ENCODE peak calls at places on chromosomes 2 and 18, in six cellular contexts. One of them, this sample, is unnamed.

GRCh38 chr18:51867767-51868166 is 472.2 kb upstream of the DCC start:
- DNase-seq in WTC11: no peak
- DNase-seq in pancreas: no peak
- DNase-seq in AG09319: no peak
- DNase-seq in H1: no peak
- DNase-seq in fibroblast of the aortic adventitia: peak; percentile 30
- DNase-seq in this sample: peak; percentile 4

GRCh38 chr2:105150231-105150630 is 91.3 kb upstream of the GPR45 start:
- DNase-seq in AG09319: no peak
- DNase-seq in pancreas: no peak
- DNase-seq in WTC11: no peak
- DNase-seq in fibroblast of the aortic adventitia: no peak
- DNase-seq in H1: no peak
- DNase-seq in this sample: no peak

GRCh38 chr2:223585691-223586090 is 16.5 kb downstream of the SCG2 start:
- DNase-seq in pancreas: no peak
- DNase-seq in H1: no peak
- DNase-seq in fibroblast of the aortic adventitia: peak; percentile 36
- DNase-seq in AG09319: no peak
- DNase-seq in WTC11: no peak
- DNase-seq in this sample: peak; percentile 55

GRCh38 chr18:48889115-48889941 is 61.4 kb downstream of the SMAD7 start:
- DNase-seq in WTC11: peak; percentile 73
- DNase-seq in AG09319: no peak
- DNase-seq in H1: peak; percentile 78
- DNase-seq in fibroblast of the aortic adventitia: peak; percentile 50
- DNase-seq in pancreas: peak; percentile 31
- DNase-seq in this sample: no peak

GRCh38 chr18:76475450-76476203 is 19.4 kb downstream of the ZNF516 start:
- DNase-seq in AG09319: no peak
- DNase-seq in WTC11: no peak
- DNase-seq in H1: no peak
- DNase-seq in fibroblast of the aortic adventitia: no peak
- DNase-seq in pancreas: no peak
- DNase-seq in this sample: no peak

GRCh38 chr2:9592699-9593098 is 37.1 kb upstream of the ADAM17 start:
- DNase-seq in WTC11: no peak
- DNase-seq in H1: no peak
- DNase-seq in AG09319: no peak
- DNase-seq in fibroblast of the aortic adventitia: no peak
- DNase-seq in pancreas: no peak
- DNase-seq in this sample: no peak

GRCh38 chr2:43269706-43270105 is 43.3 kb upstream of the ZFP36L2 start:
- DNase-seq in pancreas: no peak
- DNase-seq in H1: no peak
- DNase-seq in AG09319: peak; percentile 35
- DNase-seq in fibroblast of the aortic adventitia: peak; percentile 82
- DNase-seq in WTC11: no peak
- DNase-seq in this sample: peak; percentile 92

GRCh38 chr2:234521536-234521935 is 24.7 kb upstream of the ARL4C start:
- DNase-seq in AG09319: no peak
- DNase-seq in fibroblast of the aortic adventitia: no peak
- DNase-seq in H1: no peak
- DNase-seq in pancreas: no peak
- DNase-seq in WTC11: no peak
- DNase-seq in this sample: no peak

GRCh38 chr2:65128297-65129190 is 1.4 kb downstream of the RAB1A start:
- DNase-seq in H1: no peak
- DNase-seq in pancreas: peak; percentile 74
- DNase-seq in WTC11: no peak
- DNase-seq in fibroblast of the aortic adventitia: peak; percentile 63
- DNase-seq in AG09319: no peak
- DNase-seq in this sample: peak; percentile 23

GRCh38 chr2:128284037-128284441 is 34.6 kb downstream of the HS6ST1 start:
- DNase-seq in H1: no peak
- DNase-seq in WTC11: no peak
- DNase-seq in pancreas: no peak
- DNase-seq in AG09319: no peak
- DNase-seq in fibroblast of the aortic adventitia: no peak
- DNase-seq in this sample: no peak

GRCh38 chr2:52220393-52220792 is 1188.5 kb upstream of the NRXN1 start:
- DNase-seq in pancreas: no peak
- DNase-seq in fibroblast of the aortic adventitia: no peak
- DNase-seq in WTC11: no peak
- DNase-seq in H1: no peak
- DNase-seq in AG09319: no peak
- DNase-seq in this sample: peak; percentile 4

GRCh38 chr18:49476664-49477411 is 10.2 kb downstream of the C18orf32 start:
- DNase-seq in H1: no peak
- DNase-seq in WTC11: no peak
- DNase-seq in AG09319: peak; percentile 67
- DNase-seq in pancreas: no peak
- DNase-seq in fibroblast of the aortic adventitia: peak; percentile 88
- DNase-seq in this sample: peak; percentile 86

GRCh38 chr18:34867520-34867919 is 157.4 kb downstream of the DTNA start:
- DNase-seq in WTC11: peak; percentile 61
- DNase-seq in pancreas: no peak
- DNase-seq in AG09319: no peak
- DNase-seq in H1: peak; percentile 63
- DNase-seq in fibroblast of the aortic adventitia: peak; percentile 32
- DNase-seq in this sample: no peak

GRCh38 chr2:58428553-58429284 is 187.6 kb upstream of the FANCL start:
- DNase-seq in fibroblast of the aortic adventitia: no peak
- DNase-seq in WTC11: peak; percentile 75
- DNase-seq in AG09319: no peak
- DNase-seq in H1: peak; percentile 82
- DNase-seq in pancreas: no peak
- DNase-seq in this sample: peak; percentile 8

GRCh38 chr2:16640867-16641266 is 24.8 kb downstream of the CYRIA start:
- DNase-seq in WTC11: no peak
- DNase-seq in AG09319: no peak
- DNase-seq in pancreas: no peak
- DNase-seq in H1: no peak
- DNase-seq in fibroblast of the aortic adventitia: no peak
- DNase-seq in this sample: no peak

GRCh38 chr2:12176621-12177020 is 430.2 kb downstream of the LPIN1 start:
- DNase-seq in H1: no peak
- DNase-seq in WTC11: no peak
- DNase-seq in AG09319: no peak
- DNase-seq in pancreas: no peak
- DNase-seq in fibroblast of the aortic adventitia: no peak
- DNase-seq in this sample: no peak

GRCh38 chr2:169397697-169398096 is 35.4 kb upstream of the LRP2 start:
- DNase-seq in WTC11: no peak
- DNase-seq in AG09319: no peak
- DNase-seq in fibroblast of the aortic adventitia: peak; percentile 1
- DNase-seq in pancreas: no peak
- DNase-seq in H1: no peak
- DNase-seq in this sample: no peak

GRCh38 chr2:25700221-25700660 is 26.9 kb upstream of the DTNB start:
- DNase-seq in fibroblast of the aortic adventitia: peak; percentile 51
- DNase-seq in pancreas: no peak
- DNase-seq in WTC11: no peak
- DNase-seq in AG09319: no peak
- DNase-seq in H1: no peak
- DNase-seq in this sample: peak; percentile 42

GRCh38 chr18:34354351-34354750 is 129.6 kb upstream of the NOL4 start:
- DNase-seq in fibroblast of the aortic adventitia: no peak
- DNase-seq in WTC11: no peak
- DNase-seq in pancreas: no peak
- DNase-seq in AG09319: no peak
- DNase-seq in H1: no peak
- DNase-seq in this sample: no peak

GRCh38 chr18:79404567-79404910 is 8.8 kb downstream of the NFATC1 start:
- DNase-seq in AG09319: no peak
- DNase-seq in pancreas: no peak
- DNase-seq in fibroblast of the aortic adventitia: no peak
- DNase-seq in WTC11: no peak
- DNase-seq in H1: no peak
- DNase-seq in this sample: no peak

GRCh38 chr2:106521016-106521415 is 33.9 kb downstream of the CD8B2 start:
- DNase-seq in AG09319: no peak
- DNase-seq in pancreas: no peak
- DNase-seq in fibroblast of the aortic adventitia: no peak
- DNase-seq in H1: no peak
- DNase-seq in WTC11: no peak
- DNase-seq in this sample: no peak

GRCh38 chr2:65403529-65403915 is 28.9 kb downstream of the SPRED2 start:
- DNase-seq in H1: no peak
- DNase-seq in pancreas: no peak
- DNase-seq in fibroblast of the aortic adventitia: no peak
- DNase-seq in AG09319: no peak
- DNase-seq in WTC11: no peak
- DNase-seq in this sample: no peak

GRCh38 chr2:241944821-241945220 is 75.3 kb downstream of the RTP5 start:
- DNase-seq in H1: no peak
- DNase-seq in pancreas: no peak
- DNase-seq in AG09319: no peak
- DNase-seq in fibroblast of the aortic adventitia: no peak
- DNase-seq in WTC11: no peak
- DNase-seq in this sample: no peak

GRCh38 chr2:206518997-206519396 is 75.7 kb downstream of the ADAM23 start:
- DNase-seq in fibroblast of the aortic adventitia: no peak
- DNase-seq in WTC11: no peak
- DNase-seq in AG09319: no peak
- DNase-seq in pancreas: no peak
- DNase-seq in H1: no peak
- DNase-seq in this sample: no peak

GRCh38 chr2:206520450-206520849 is 77.1 kb downstream of the ADAM23 start:
- DNase-seq in pancreas: no peak
- DNase-seq in WTC11: no peak
- DNase-seq in H1: no peak
- DNase-seq in AG09319: no peak
- DNase-seq in fibroblast of the aortic adventitia: no peak
- DNase-seq in this sample: no peak

GRCh38 chr2:206511283-206511682 is 68.0 kb downstream of the ADAM23 start:
- DNase-seq in fibroblast of the aortic adventitia: no peak
- DNase-seq in AG09319: no peak
- DNase-seq in pancreas: no peak
- DNase-seq in WTC11: no peak
- DNase-seq in H1: no peak
- DNase-seq in this sample: no peak

GRCh38 chr2:206512999-206513398 is 69.7 kb downstream of the ADAM23 start:
- DNase-seq in AG09319: no peak
- DNase-seq in WTC11: no peak
- DNase-seq in H1: no peak
- DNase-seq in pancreas: no peak
- DNase-seq in fibroblast of the aortic adventitia: no peak
- DNase-seq in this sample: no peak

GRCh38 chr2:206515580-206515979 is 72.2 kb downstream of the ADAM23 start:
- DNase-seq in WTC11: no peak
- DNase-seq in AG09319: no peak
- DNase-seq in fibroblast of the aortic adventitia: no peak
- DNase-seq in pancreas: no peak
- DNase-seq in H1: no peak
- DNase-seq in this sample: no peak
- TF ChIP-seq CTCF in WTC11: no peak
- TF ChIP-seq CTCF in AG09319: no peak
- TF ChIP-seq CTCF in fibroblast of the aortic adventitia: no peak
- TF ChIP-seq CTCF in pancreas: no peak
- TF ChIP-seq CTCF in H1: no peak
- TF ChIP-seq CTCF in this sample: no peak

DNA sequence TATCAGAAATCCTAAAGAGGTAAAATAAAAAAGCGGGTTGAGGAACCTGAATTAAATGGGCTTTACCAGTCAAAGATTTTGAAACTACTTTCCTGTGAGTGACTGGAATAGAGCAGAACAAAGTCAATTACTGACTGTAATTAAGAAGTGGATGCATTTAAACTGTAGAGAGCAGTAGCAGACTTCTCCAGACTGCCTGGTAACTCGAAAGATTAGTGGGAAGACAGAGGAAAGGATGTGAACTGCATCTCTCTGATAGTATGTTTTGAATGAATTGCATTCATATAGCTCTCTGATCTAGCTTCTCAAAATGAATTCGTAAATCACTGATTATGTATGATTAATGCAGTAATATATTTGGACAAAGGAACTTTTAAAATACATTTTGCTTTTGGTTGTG is 303.9 kb downstream of the ARHGAP15 start:
- DNase-seq in pancreas: no peak
- DNase-seq in WTC11: no peak
- DNase-seq in fibroblast of the aortic adventitia: peak; percentile 17
- DNase-seq in AG09319: no peak
- DNase-seq in H1: no peak
- DNase-seq in this sample: no peak
- TF ChIP-seq CTCF in pancreas: no peak
- TF ChIP-seq CTCF in WTC11: no peak
- TF ChIP-seq CTCF in fibroblast of the aortic adventitia: peak; percentile 21
- TF ChIP-seq CTCF in AG09319: no peak
- TF ChIP-seq CTCF in H1: no peak
- TF ChIP-seq CTCF in this sample: no peak

DNA sequence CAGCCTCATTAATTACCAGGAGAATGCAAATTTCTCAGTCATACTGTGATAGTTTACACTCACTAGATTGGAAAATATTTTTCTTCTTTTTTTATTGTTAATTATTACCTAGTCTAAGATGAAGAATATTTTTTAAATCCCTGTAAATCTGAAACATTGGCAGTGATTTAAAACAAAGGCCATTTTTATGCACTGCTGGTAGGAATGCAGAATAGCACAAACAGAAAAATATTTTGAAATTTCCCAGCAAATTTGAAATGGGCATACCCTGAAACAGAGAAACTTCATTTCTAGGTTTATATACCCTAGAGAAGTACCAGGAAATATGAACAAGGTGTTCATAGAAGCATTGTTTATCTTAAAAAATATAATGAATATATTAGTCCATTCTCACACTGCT is 31.0 kb downstream of the DYNAP start:
- DNase-seq in AG09319: no peak
- DNase-seq in pancreas: no peak
- DNase-seq in H1: no peak
- DNase-seq in WTC11: no peak
- DNase-seq in fibroblast of the aortic adventitia: no peak
- DNase-seq in this sample: no peak
- TF ChIP-seq CTCF in AG09319: peak; percentile 3
- TF ChIP-seq CTCF in pancreas: no peak
- TF ChIP-seq CTCF in H1: no peak
- TF ChIP-seq CTCF in WTC11: no peak
- TF ChIP-seq CTCF in fibroblast of the aortic adventitia: peak; percentile 36
- TF ChIP-seq CTCF in this sample: peak; percentile 12

GRCh38 chr2:175002547-175003274 is 2.5 kb downstream of the CHN1 start:
- DNase-seq in pancreas: no peak
- DNase-seq in AG09319: no peak
- DNase-seq in fibroblast of the aortic adventitia: no peak
- DNase-seq in WTC11: no peak
- DNase-seq in H1: no peak
- DNase-seq in this sample: no peak

GRCh38 chr2:175003875-175004729 is 1.1 kb downstream of the CHN1 start:
- DNase-seq in H1: peak; percentile 67
- DNase-seq in WTC11: peak; percentile 34
- DNase-seq in pancreas: no peak
- DNase-seq in fibroblast of the aortic adventitia: peak; percentile 12
- DNase-seq in AG09319: no peak
- DNase-seq in this sample: peak; percentile 24

GRCh38 chr2:175004730-175004979 is 526 bp downstream of the CHN1 start:
- DNase-seq in fibroblast of the aortic adventitia: no peak
- DNase-seq in pancreas: no peak
- DNase-seq in AG09319: no peak
- DNase-seq in H1: no peak
- DNase-seq in WTC11: no peak
- DNase-seq in this sample: no peak

GRCh38 chr2:175007510-175007909 is 2.3 kb upstream of the CHN1 start:
- DNase-seq in AG09319: no peak
- DNase-seq in pancreas: no peak
- DNase-seq in H1: no peak
- DNase-seq in fibroblast of the aortic adventitia: no peak
- DNase-seq in WTC11: no peak
- DNase-seq in this sample: no peak

GRCh38 chr2:175004980-175005832 is at the start of gene CHN1:
- DNase-seq in fibroblast of the aortic adventitia: peak; percentile 32
- DNase-seq in pancreas: peak; percentile 56
- DNase-seq in WTC11: peak; percentile 81
- DNase-seq in AG09319: peak; percentile 39
- DNase-seq in H1: peak; percentile 89
- DNase-seq in this sample: peak; percentile 64
- TF ChIP-seq CTCF in fibroblast of the aortic adventitia: peak; percentile 1
- TF ChIP-seq CTCF in pancreas: no peak
- TF ChIP-seq CTCF in WTC11: no peak
- TF ChIP-seq CTCF in AG09319: no peak
- TF ChIP-seq CTCF in H1: no peak
- TF ChIP-seq CTCF in this sample: no peak

This sample was measured in astrocyte of the spinal cord.